ENCODE peak calls at places on chromosomes 2 and 18, in five cellular contexts. N is endothelial cell of umbilical vein, U is SK-N-SH, E is GM23338, W is fibroblast of lung. M is an unnamed sample.

GRCh38 chr2:159292157-159292556 is 5.7 kb upstream of the WDSUB1 start:
- DNase-seq in N (no peak), U (no peak), E (peak), W (no peak), M (no peak)

GRCh38 chr2:43193996-43194869 is 32.2 kb downstream of the ZFP36L2 start:
- DNase-seq in N (no peak), U (no peak), E (no peak), W (no peak), M (peak)

GRCh38 chr2:182904844-182905243 is 38.4 kb upstream of the FRZB start:
- DNase-seq in N (no peak), U (no peak), E (no peak), W (no peak), M (no peak)

GRCh38 chr18:7459851-7460774 is 107.0 kb upstream of the PTPRM start:
- DNase-seq in N (no peak), U (no peak), E (peak), W (peak), M (no peak)

GRCh38 chr2:152518656-152519580 is 183.9 kb downstream of the FMNL2 start:
- DNase-seq in N (no peak), U (no peak), E (no peak), W (no peak), M (no peak)

GRCh38 chr2:126661001-126661400 is 5.0 kb downstream of the GYPC start:
- DNase-seq in N (no peak), U (no peak), E (no peak), W (no peak), M (no peak)

GRCh38 chr2:12417811-12418210 is 298.9 kb upstream of the TRIB2 start:
- DNase-seq in N (no peak), U (no peak), E (no peak), W (no peak), M (no peak)

GRCh38 chr2:25964891-25965290 is 17.4 kb downstream of the KIF3C start:
- DNase-seq in N (no peak), U (no peak), E (no peak), W (peak), M (peak)

GRCh38 chr2:186590538-186591441 is 934 bp downstream of the ITGAV start:
- DNase-seq in N (peak), U (peak), E (peak), W (peak), M (peak)

GRCh38 chr18:49524951-49525350 is 36.9 kb upstream of the LIPG start:
- DNase-seq in N (no peak), U (no peak), E (no peak), W (no peak), M (no peak)

GRCh38 chr2:129056959-129057317 is 738.3 kb upstream of the HS6ST1 start:
- DNase-seq in N (no peak), U (no peak), E (no peak), W (no peak), M (no peak)
- H3K4me2 ChIP-seq in N (no peak), U (no peak), E (no peak), W (no peak), M (no peak)

DNA sequence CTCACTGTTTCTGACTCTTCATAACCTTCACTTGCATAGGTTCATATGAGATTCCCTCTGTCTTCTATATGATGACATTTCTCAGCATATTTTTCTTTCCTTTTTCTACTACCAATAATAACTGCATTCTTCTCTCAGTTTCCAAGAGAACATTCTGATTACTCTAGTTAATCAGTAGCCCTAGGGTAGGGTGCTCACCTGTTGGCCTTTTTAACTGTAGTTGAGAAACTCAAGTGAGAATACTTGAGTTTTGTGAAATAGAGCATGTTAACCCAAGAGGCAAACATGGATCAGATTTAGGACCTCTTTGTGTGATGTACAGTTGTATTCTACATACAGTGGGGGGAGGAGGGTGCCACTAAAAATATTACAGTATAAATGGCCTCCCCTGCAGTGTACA is 308.0 kb downstream of the CMPK2 start:
- DNase-seq in N (no peak), U (no peak), E (no peak), W (no peak), M (no peak)
- H3K4me2 ChIP-seq in N (no peak), U (no peak), E (no peak), W (no peak), M (no peak)

GRCh38 chr2:50529600-50530218 is 502.2 kb downstream of the NRXN1 start:
- DNase-seq in N (peak), U (peak), E (peak), W (peak), M (no peak)
- H3K4me2 ChIP-seq in N (no peak), U (no peak), E (no peak), W (no peak), M (peak)

DNA sequence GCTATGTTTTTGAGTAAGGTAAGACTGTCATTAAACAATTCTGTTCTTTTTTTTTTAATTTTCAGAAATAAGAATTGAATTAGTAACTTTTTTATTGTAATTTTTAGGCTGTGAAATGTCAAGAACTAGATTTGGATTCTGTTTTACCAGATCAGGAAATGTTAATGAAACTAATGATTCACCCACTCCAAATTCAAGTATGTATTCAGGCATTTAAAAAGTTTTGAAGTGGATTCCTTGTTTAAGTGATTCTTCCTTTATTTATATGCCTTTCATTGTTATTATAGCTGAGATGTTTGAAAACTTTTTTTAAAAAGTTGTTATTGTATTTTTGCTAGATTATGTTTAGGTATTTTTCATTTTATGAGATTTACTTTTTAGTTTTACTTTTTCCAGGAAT is 96.7 kb downstream of the UBR3 start:
- DNase-seq in N (no peak), U (no peak), E (no peak), W (peak), M (no peak)
- H3K4me2 ChIP-seq in N (no peak), U (no peak), E (no peak), W (no peak), M (no peak)

GRCh38 chr2:28586864-28587263 is 91.0 kb downstream of the PLB1 start:
- DNase-seq in N (no peak), U (no peak), E (no peak), W (no peak), M (no peak)
- H3K4me2 ChIP-seq in N (no peak), U (no peak), E (no peak), W (no peak), M (no peak)

GRCh38 chr18:5457467-5457957 is 86.3 kb downstream of the EPB41L3 start:
- DNase-seq in N (no peak), U (no peak), E (no peak), W (no peak), M (no peak)

GRCh38 chr18:5461056-5461455 is 82.7 kb downstream of the EPB41L3 start:
- DNase-seq in N (no peak), U (no peak), E (no peak), W (peak), M (no peak)

GRCh38 chr18:5452943-5453342 is 90.9 kb downstream of the EPB41L3 start:
- DNase-seq in N (peak), U (no peak), E (no peak), W (no peak), M (no peak)

GRCh38 chr18:5455644-5456043 is 88.2 kb downstream of the EPB41L3 start:
- DNase-seq in N (peak), U (no peak), E (no peak), W (peak), M (no peak)

GRCh38 chr18:5456577-5457466 is 87.0 kb downstream of the EPB41L3 start:
- DNase-seq in N (peak), U (peak), E (peak), W (peak), M (peak)
- H3K4me2 ChIP-seq in N (peak), U (no peak), E (no peak), W (no peak), M (no peak)

DNA sequence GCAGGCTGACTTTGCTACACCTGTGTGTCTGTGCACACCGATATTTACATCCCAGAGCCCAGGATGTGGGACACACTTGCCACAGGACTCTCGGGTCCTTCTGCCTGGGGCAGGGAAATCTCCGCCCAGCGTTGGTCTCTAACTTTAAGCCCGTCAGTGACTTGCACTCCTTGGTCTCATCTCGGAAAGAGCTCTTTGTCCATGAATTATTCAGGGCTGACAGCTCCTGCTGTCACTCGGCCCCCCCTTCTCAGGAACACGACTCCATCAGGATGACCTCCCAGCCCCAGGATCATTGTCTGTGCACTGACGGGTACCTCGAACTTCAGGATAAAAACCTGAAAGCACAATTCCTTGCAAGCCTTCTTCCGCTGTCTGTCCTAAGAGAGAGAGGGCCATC is 26.6 kb downstream of the PLB1 start:
- DNase-seq in N (no peak), U (no peak), E (no peak), W (no peak), M (no peak)
- H3K4me2 ChIP-seq in N (no peak), U (no peak), E (no peak), W (no peak), M (no peak)

GRCh38 chr2:85996591-85996990 is 107.8 kb upstream of the ST3GAL5 start:
- DNase-seq in N (no peak), U (no peak), E (no peak), W (no peak), M (no peak)
- H3K4me2 ChIP-seq in N (no peak), U (peak), E (no peak), W (no peak), M (no peak)

DNA sequence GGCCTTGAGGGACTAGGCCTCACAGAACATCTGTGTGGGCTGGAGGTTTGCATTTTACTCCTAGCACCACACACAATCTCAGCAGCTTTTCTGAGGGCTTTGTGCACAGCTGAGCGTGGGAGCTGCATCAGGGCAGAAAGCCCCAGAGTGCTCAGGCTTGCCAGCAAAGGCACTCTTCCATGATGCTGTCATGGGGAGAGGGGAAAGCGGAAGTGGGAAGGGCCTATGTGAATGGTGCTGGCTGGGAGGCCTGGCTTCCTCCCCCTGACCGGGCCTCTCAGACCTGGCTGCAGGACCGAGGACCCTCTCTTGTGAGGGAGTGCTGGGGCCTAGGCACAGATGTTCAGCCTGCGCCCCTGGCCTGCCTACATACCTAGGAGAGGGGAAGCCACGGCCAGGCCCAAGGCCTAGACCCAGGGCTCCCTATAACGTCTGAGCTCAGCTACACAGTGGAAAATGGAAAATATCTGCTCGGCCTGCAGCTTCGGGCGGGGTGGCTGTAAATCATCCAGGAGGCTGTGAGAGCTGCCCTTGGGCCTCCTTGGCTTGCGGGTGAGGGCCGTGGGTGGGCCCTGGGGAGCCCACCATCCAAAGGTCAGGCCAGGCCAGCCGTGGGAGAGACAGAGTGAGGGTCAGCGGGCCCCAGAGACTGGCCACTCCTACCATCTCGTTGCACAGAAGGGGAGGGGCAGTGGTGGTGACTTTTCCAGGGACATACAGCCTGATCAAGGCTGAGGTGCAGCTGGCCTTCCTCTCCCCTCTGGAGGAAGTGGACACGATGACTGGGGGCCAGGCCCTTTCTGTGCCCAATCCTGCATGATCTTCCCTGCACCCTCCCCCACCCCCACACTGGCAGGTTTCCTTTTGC is 22.7 kb downstream of the GLI2 start:
- DNase-seq in N (no peak), U (no peak), E (peak), W (peak), M (peak)
- H3K4me2 ChIP-seq in N (no peak), U (no peak), E (peak), W (peak), M (peak)